ENCODE peak calls at places on chromosomes 1 and 21, in six cellular contexts. Y is lower lobe of right lung; G is GM23248; P is effector memory CD4-positive, alpha-beta T cell; Q is K562; A is fibroblast of lung. O is an unnamed sample.

GRCh38 chr1:39826583-39826982 is 37.9 kb upstream of the BMP8B start:
- DNase-seq in A (no peak), G (no peak), Q (no peak), Y (no peak), P (no peak), O (no peak)

GRCh38 chr1:178232949-178233348 is 139.0 kb downstream of the RASAL2 start:
- DNase-seq in Q (no peak), P (no peak), A (peak; percentile 53), G (peak; percentile 66), Y (no peak), O (peak; percentile 36)

GRCh38 chr1:33257759-33258712 is 1.7 kb downstream of the ZNF362 start:
- DNase-seq in G (peak; percentile 37), Y (peak; percentile 60), A (no peak), Q (no peak), P (no peak), O (peak; percentile 35)

GRCh38 chr1:53600486-53600885 is 138.5 kb downstream of the GLIS1 start:
- DNase-seq in P (no peak), G (no peak), Q (no peak), Y (no peak), A (no peak), O (no peak)

GRCh38 chr1:156925154-156926010 is 5.0 kb downstream of the LRRC71 start:
- DNase-seq in Y (no peak), G (no peak), P (no peak), A (no peak), Q (no peak), O (no peak)

GRCh38 chr1:4064150-4064889 is 164.2 kb upstream of the C1orf174 start:
- DNase-seq in A (no peak), P (no peak), Q (no peak), Y (no peak), G (no peak), O (no peak)

GRCh38 chr1:226535626-226536025 is 12.9 kb upstream of the STUM start:
- DNase-seq in P (no peak), A (no peak), Q (no peak), G (no peak), Y (no peak), O (no peak)

GRCh38 chr1:154206212-154206611 is at the start of gene CFAP141:
- DNase-seq in G (peak; percentile 35), Q (no peak), P (no peak), Y (no peak), A (peak; percentile 25), O (no peak)

GRCh38 chr1:86906419-86906818 is 7.5 kb downstream of the SELENOF start:
- DNase-seq in Q (no peak), P (no peak), Y (no peak), A (no peak), G (no peak), O (peak; percentile 40)

GRCh38 chr21:34022557-34023335 is 50.6 kb upstream of the MRPS6 start:
- DNase-seq in G (peak; percentile 69), A (no peak), Y (peak; percentile 51), P (no peak), Q (no peak), O (peak; percentile 17)

GRCh38 chr1:92851729-92852128 is 19.9 kb downstream of the RPL5 start:
- DNase-seq in G (no peak), Y (no peak), A (no peak), Q (no peak), P (no peak), O (peak; percentile 46)

GRCh38 chr1:165895451-165895871 is 68.0 kb downstream of the UCK2 start:
- DNase-seq in P (no peak), Q (no peak), A (peak; percentile 78), Y (no peak), G (peak; percentile 62), O (peak; percentile 66)

GRCh38 chr1:218123968-218124367 is 161.1 kb upstream of the RRP15 start:
- DNase-seq in A (no peak), G (no peak), Q (no peak), P (no peak), Y (no peak), O (peak; percentile 6)

GRCh38 chr1:98468111-98468717 is 193.3 kb upstream of the SNX7 start:
- DNase-seq in G (peak; percentile 69), Q (no peak), P (no peak), Y (no peak), A (peak; percentile 65), O (peak; percentile 53)

GRCh38 chr1:27074175-27074780 is 61.6 kb upstream of the TENT5B start:
- DNase-seq in Q (peak; percentile 99), G (peak; percentile 47), P (no peak), Y (no peak), A (no peak), O (no peak)

GRCh38 chr1:28259935-28260802 is 851 bp downstream of the SESN2 start:
- DNase-seq in G (peak; percentile 87), P (no peak), Q (peak; percentile 83), Y (peak; percentile 79), A (peak; percentile 93), O (peak; percentile 90)
- H3K9me3 ChIP-seq in G (no peaks in the 10 kb centered on the region), P (no peaks in the 10 kb centered on the region), Q (no peaks in the 10 kb centered on the region), Y (no peaks in the 10 kb centered on the region), A (no peaks in the 10 kb centered on the region), O (no peaks in the 10 kb centered on the region)

GRCh38 chr1:93980320-93980744 is 71.1 kb upstream of the GCLM start:
- DNase-seq in Q (peak; percentile 15), Y (no peak), A (peak; percentile 40), P (no peak), G (no peak), O (peak; percentile 21)
- H3K27ac ChIP-seq in Q (no peak overlapping the region), Y (peak overlapping the region; percentile 53), A (peak overlapping the region; percentile 54), P (no peak overlapping the region), G (peak overlapping the region; percentile 56), O (no peak overlapping the region)

DNA sequence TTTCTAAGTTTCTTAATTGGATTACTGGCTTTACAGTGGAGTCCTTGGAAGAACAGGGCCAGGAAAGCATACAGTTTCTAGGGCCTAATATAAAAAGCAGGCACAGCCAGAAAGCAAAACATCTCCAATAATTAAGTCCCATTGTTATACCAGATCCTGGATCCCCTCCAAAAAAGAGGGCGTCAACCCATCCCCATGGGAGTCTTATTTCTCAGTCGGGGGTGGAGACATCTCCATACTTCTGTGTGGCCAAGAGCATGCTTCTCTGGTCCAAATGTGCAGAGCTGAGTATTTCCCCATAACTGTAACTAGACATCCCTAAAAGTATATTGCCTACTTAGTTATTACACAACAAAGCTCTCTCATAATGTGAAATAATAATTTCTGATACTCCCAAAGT is 104.2 kb upstream of the SOX13 start:
- DNase-seq in Y (no peak), G (peak; percentile 23), P (no peak), Q (no peak), A (no peak), O (peak; percentile 16)
- H3K9me3 ChIP-seq in Y (peaks cover 4% of the 10 kb centered on the region), G (no peaks in the 10 kb centered on the region), P (no peaks in the 10 kb centered on the region), Q (no peaks in the 10 kb centered on the region), A (no peaks in the 10 kb centered on the region), O (no peaks in the 10 kb centered on the region)

DNA sequence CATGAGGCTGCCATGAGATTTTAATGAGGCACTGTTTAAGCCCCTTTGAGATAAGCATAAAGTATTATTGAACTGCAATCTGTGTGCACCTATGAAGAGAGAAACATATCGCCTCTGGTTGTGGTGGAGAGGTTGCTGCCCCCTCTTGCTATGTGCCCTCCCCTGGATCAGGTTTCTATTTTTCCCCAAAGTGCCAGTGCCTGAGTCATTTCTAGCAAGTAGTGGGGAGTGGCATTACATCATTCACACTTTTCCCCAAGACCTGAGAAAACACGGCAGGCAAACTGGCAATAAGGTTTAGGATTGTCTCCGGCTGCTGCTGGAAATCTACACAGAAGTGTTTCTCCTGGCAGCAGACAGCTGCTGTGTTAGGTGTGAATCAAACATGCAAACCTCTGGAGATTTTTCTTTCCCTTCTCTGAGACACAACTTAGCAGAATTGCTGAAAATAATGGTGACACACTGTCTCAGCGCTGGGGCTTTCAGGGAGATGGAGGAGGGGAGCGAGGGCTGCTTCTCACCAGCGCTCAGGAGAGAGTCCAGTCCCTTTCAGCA is 13.6 kb upstream of the RGS16 start:
- DNase-seq in G (peak; percentile 52), Q (no peak), Y (no peak), A (peak; percentile 57), P (no peak), O (peak; percentile 38)
- H3K27ac ChIP-seq in G (no peak overlapping the region), Q (no peak overlapping the region), Y (no peak overlapping the region), A (no peak overlapping the region), P (no peak overlapping the region), O (no peak overlapping the region)

O was measured in cardiac muscle cell.